ENCODE peak calls at places on chromosomes 1 and 21, in four cellular contexts. B is spleen, V is suprapubic skin, Z is body of pancreas. O is an unnamed sample.

GRCh38 chr1:224259986-224260385 is 70.0 kb downstream of the NVL start:
- DNase-seq in B (no peak), V (no peak), Z (no peak), O (no peak)

GRCh38 chr1:230230948-230231738 is 164.1 kb downstream of the GALNT2 start:
- DNase-seq in B (no peak), Z (peak; percentile 76), V (no peak), O (peak; percentile 19)

GRCh38 chr1:206631085-206631509 is 4.2 kb upstream of the DYRK3 start:
- DNase-seq in B (no peak), Z (peak; percentile 81), V (no peak), O (peak; percentile 68)

GRCh38 chr21:16309250-16309971 is 579.6 kb downstream of the USP25 start:
- DNase-seq in Z (no peak), B (no peak), V (no peak), O (no peak)

GRCh38 chr1:167708940-167709389 is 12.8 kb upstream of the MPZL1 start:
- DNase-seq in B (no peak), Z (no peak), V (no peak), O (no peak)

GRCh38 chr1:209564904-209565303 is 18.6 kb upstream of the CAMK1G start:
- DNase-seq in Z (no peak), B (no peak), V (no peak), O (no peak)

GRCh38 chr1:153465728-153466625 is 5.5 kb upstream of the S100A7 start:
- DNase-seq in V (no peak), Z (peak; percentile 23), B (peak; percentile 88), O (peak; percentile 68)

GRCh38 chr1:115432061-115432460 is 94.0 kb upstream of the NGF start:
- DNase-seq in Z (no peak), B (no peak), V (no peak), O (no peak)

GRCh38 chr1:172719066-172719627 is 60.2 kb downstream of the FASLG start:
- DNase-seq in V (no peak), Z (no peak), B (no peak), O (no peak)

GRCh38 chr1:111209622-111210021 is 9.2 kb upstream of the DENND2D start:
- DNase-seq in B (no peak), V (no peak), Z (no peak), O (no peak)

GRCh38 chr21:14742119-14742518 is 196.0 kb upstream of the SAMSN1 start:
- DNase-seq in V (no peak), Z (no peak), B (no peak), O (no peak)

DNA sequence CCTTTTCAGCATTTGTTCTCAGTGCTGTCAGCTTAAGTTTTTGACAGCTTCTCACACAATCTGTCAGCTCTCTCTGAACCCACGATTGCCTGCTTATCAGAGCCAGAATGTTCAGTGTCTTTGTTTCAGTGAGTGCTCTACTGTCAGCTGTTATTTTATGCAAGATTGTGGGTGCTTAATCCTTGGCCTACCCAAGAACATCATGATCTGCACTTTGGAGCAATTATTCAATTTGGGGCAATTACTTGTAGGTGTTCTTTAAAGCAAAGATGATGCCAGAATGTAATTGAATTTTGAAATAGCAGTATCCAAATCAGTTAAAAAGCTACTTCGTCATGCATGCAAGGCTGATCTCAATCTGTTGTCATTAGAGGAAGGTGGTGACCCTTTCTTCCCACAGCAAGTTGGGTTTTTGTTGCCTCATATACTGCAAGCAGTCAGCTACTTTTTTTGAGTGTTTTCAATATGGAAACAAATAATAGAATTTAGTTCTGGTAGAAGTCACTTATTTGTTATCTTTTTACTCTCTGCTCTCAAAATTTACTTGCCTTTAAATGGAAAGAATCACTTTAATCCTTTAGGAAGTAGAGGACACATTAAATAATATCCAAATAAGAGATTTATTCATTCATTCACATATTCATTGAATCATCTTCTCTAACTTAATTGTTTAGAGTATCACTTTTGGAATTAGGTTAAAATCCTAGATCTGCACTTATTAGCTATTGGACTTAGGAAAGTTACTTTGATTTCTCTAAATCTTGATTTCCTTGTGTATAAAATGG is 253.5 kb upstream of the CACYBP start:
- DNase-seq in Z (no peak), B (no peak), V (no peak), O (no peak)
- H3K27ac ChIP-seq in Z (no peak overlapping the region), B (no peak overlapping the region), V (no peak overlapping the region), O (no peak overlapping the region)

DNA sequence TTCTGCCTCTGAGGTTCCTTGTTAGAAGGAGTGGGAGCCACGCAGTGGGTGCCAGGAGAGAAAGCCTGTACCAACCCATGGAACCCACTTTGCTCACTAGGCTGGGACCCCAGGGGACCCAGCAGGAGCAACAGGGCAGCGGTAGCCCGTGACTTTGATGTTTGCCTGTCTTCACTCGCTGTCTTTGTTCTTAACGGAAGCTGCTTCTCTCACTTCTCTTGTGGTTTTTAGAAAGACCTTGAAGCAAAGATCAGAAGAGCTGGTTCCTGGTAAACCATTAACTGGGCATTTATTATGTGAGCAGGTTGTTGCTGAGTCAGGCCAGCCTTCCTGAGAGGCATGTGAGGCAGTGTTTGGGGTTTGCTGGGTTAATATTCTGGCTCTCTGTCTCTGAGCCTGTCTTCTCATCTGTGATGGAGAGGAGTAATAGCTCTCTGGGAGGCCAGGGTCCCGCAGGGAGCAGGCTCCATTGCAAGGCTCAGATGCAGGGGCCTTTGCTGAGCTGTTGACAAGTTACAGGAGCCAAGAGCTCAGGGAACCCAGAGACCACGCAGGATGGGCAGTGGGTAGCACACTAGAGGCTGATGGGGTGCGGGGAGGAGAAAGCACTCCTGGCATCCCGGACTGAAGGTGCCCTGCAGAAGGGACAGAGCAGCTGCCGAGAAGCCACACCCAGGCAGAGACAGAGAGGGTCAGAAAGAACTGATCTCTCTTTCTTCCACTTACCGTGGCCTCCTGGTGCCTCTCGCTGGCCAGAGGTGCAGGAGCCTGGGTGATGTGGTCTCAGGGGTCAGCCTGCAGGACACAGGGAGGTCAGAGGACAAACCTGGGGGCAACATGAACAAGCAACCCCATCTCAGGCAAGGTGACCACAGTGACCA is 367.5 kb upstream of the C1orf174 start:
- DNase-seq in V (no peak), B (no peak), Z (peak; percentile 5), O (no peak)
- H3K4me3 ChIP-seq in V (no peak overlapping the region), B (no peak overlapping the region), Z (no peak overlapping the region), O (no peak overlapping the region)

GRCh38 chr1:231810415-231810814 is 183.8 kb downstream of the DISC1 start:
- DNase-seq in Z (no peak), B (no peak), V (no peak), O (no peak)
- H3K27me3 ChIP-seq in Z (no peaks in the 10 kb centered on the region), B (no peaks in the 10 kb centered on the region), V (no peaks in the 10 kb centered on the region), O (no peaks in the 10 kb centered on the region)

GRCh38 chr1:119483441-119484200 is 23.4 kb upstream of the HSD3B1 start:
- DNase-seq in V (no peak), Z (no peak), B (no peak), O (no peak)
- H3K27ac ChIP-seq in V (no peak overlapping the region), Z (no peak overlapping the region), B (no peak overlapping the region), O (no peak overlapping the region)

GRCh38 chr21:38789275-38789674 is 16.5 kb upstream of the ETS2 start:
- DNase-seq in B (no peak), V (no peak), Z (no peak), O (no peak)

GRCh38 chr21:38790961-38791360 is 14.8 kb upstream of the ETS2 start:
- DNase-seq in Z (no peak), V (no peak), B (no peak), O (no peak)

GRCh38 chr21:38787461-38788274 is 18.1 kb upstream of the ETS2 start:
- DNase-seq in B (no peak), Z (peak; percentile 94), V (no peak), O (no peak)

GRCh38 chr21:38790038-38790437 is 15.7 kb upstream of the ETS2 start:
- DNase-seq in Z (no peak), V (no peak), B (no peak), O (no peak)

GRCh38 chr21:38788275-38788911 is 17.3 kb upstream of the ETS2 start:
- DNase-seq in Z (no peak), B (no peak), V (no peak), O (no peak)
- H3K4me3 ChIP-seq in Z (no peak overlapping the region), B (no peak overlapping the region), V (no peak overlapping the region), O (no peak overlapping the region)